ENCODE peak calls at places on chromosomes 3 and 15, in seven cellular contexts. P is A549, S is GM12878, Z is IMR-90, G is HepG2, Y is K562, K is HCT116. N is an unnamed sample.

GRCh38 chr3:52440249-52440551 is 4.7 kb downstream of the SEMA3G start:
- DNase-seq in P (no peak), S (no peak), Z (no peak), G (no peak), Y (no peak), K (no peak), N (no peak)

GRCh38 chr3:151404316-151404715 is 19.8 kb upstream of the P2RY12 start:
- DNase-seq in P (no peak), S (no peak), Z (peak), G (no peak), Y (no peak), K (no peak), N (no peak)

GRCh38 chr3:13613343-13614190 is 64.6 kb downstream of the FBLN2 start:
- DNase-seq in P (no peak), S (no peak), Z (no peak), G (no peak), Y (no peak), K (no peak), N (no peak)

GRCh38 chr15:35181538-35181937 is 96.4 kb upstream of the NANOGP8 start:
- DNase-seq in P (peak), S (peak), Z (peak), G (no peak), Y (no peak), K (peak), N (no peak)

GRCh38 chr15:71312194-71312708 is 197.0 kb downstream of the THSD4 start:
- DNase-seq in P (no peak), S (no peak), Z (no peak), G (no peak), Y (no peak), K (no peak), N (no peak)

GRCh38 chr3:61559108-61559731 is 2.2 kb upstream of the PTPRG start:
- DNase-seq in P (no peak), S (no peak), Z (no peak), G (no peak), Y (no peak), K (no peak), N (no peak)

GRCh38 chr3:126997455-126998038 is 14.6 kb downstream of the PLXNA1 start:
- DNase-seq in P (no peak), S (no peak), Z (no peak), G (no peak), Y (no peak), K (no peak), N (no peak)

GRCh38 chr15:64566629-64567427 is 106.5 kb downstream of the ZNF609 start:
- DNase-seq in P (no peak), S (no peak), Z (no peak), G (no peak), Y (peak), K (no peak), N (no peak)

GRCh38 chr3:158085358-158085757 is 20.9 kb downstream of the SHOX2 start:
- DNase-seq in P (no peak), S (no peak), Z (no peak), G (no peak), Y (no peak), K (no peak), N (no peak)

GRCh38 chr3:149224736-149225594 is 3.3 kb upstream of the CP start:
- DNase-seq in P (peak), S (peak), Z (peak), G (peak), Y (no peak), K (no peak), N (no peak)

GRCh38 chr15:20352241-20353200 is 189.1 kb downstream of the GOLGA6L6 start:
- DNase-seq in P (no peak), S (no peak), Z (no peak), G (no peak), Y (no peak), K (no peak), N (no peak)

GRCh38 chr15:77083381-77084160 is 12.7 kb upstream of the TSPAN3 start:
- DNase-seq in P (peak), S (peak), Z (peak), G (peak), Y (no peak), K (no peak), N (peak)

GRCh38 chr3:24396338-24396737 is 98.3 kb downstream of the THRB start:
- DNase-seq in P (no peak), S (no peak), Z (no peak), G (no peak), Y (no peak), K (no peak), N (no peak)

GRCh38 chr3:192038726-192039125 is 577.8 kb downstream of the PYDC2 start:
- DNase-seq in P (peak), S (no peak), Z (no peak), G (no peak), Y (no peak), K (no peak), N (no peak)

GRCh38 chr3:64387688-64388087 is 162.4 kb upstream of the PRICKLE2 start:
- DNase-seq in P (no peak), S (no peak), Z (no peak), G (no peak), Y (no peak), K (no peak), N (no peak)

GRCh38 chr3:38349684-38350359 is 3.2 kb downstream of the XYLB start:
- DNase-seq in P (no peak), S (no peak), Z (peak), G (no peak), Y (no peak), K (no peak), N (no peak)

GRCh38 chr15:33008284-33009011 is 186.1 kb downstream of the FMN1 start:
- DNase-seq in P (no peak), S (no peak), Z (peak), G (no peak), Y (no peak), K (no peak), N (no peak)

GRCh38 chr15:91921188-91921820 is 67.8 kb downstream of the SLCO3A1 start:
- DNase-seq in P (peak), S (no peak), Z (peak), G (no peak), Y (no peak), K (no peak), N (no peak)

GRCh38 chr15:84752700-84753099 is 4.3 kb downstream of the ZNF592 start:
- DNase-seq in P (no peak), S (no peak), Z (peak), G (peak), Y (no peak), K (no peak), N (no peak)

GRCh38 chr15:49038382-49038781 is 7.9 kb downstream of the SECISBP2L start:
- DNase-seq in P (no peak), S (no peak), Z (no peak), G (no peak), Y (no peak), K (no peak), N (no peak)

GRCh38 chr3:183468424-183468823 is 40.0 kb upstream of the MCF2L2 start:
- DNase-seq in P (no peak), S (no peak), Z (no peak), G (no peak), Y (no peak), K (no peak), N (no peak)

GRCh38 chr15:67210555-67211168 is 43.8 kb downstream of the AAGAB start:
- DNase-seq in P (no peak), S (no peak), Z (no peak), G (no peak), Y (no peak), K (no peak), N (no peak)

GRCh38 chr15:47727137-47727536 is 9.8 kb downstream of the SEMA6D start:
- DNase-seq in P (no peak), S (no peak), Z (no peak), G (no peak), Y (no peak), K (no peak), N (no peak)

GRCh38 chr15:47731230-47731629 is 13.9 kb downstream of the SEMA6D start:
- DNase-seq in P (no peak), S (no peak), Z (no peak), G (no peak), Y (no peak), K (no peak), N (no peak)

GRCh38 chr15:47726399-47726823 is 9.1 kb downstream of the SEMA6D start:
- DNase-seq in P (no peak), S (no peak), Z (peak), G (no peak), Y (no peak), K (no peak), N (no peak)

GRCh38 chr15:47727676-47728075 is 10.4 kb downstream of the SEMA6D start:
- DNase-seq in P (no peak), S (no peak), Z (peak), G (no peak), Y (no peak), K (no peak), N (no peak)

GRCh38 chr15:47728886-47729285 is 11.6 kb downstream of the SEMA6D start:
- DNase-seq in P (no peak), S (no peak), Z (no peak), G (no peak), Y (no peak), K (no peak), N (no peak)
- TF ChIP-seq CEBPB in P (no peak), S (no peak), Z (no peak), G (no peak), Y (no peak), K (no peak), N (no peak)

GRCh38 chr3:46915297-46915822 is 37.8 kb downstream of the PTH1R start:
- DNase-seq in P (no peak), S (no peak), Z (no peak), G (no peak), Y (no peak), K (no peak), N (no peak)
- TF ChIP-seq CEBPB in P (no peak), S (no peak), Z (no peak), G (peak), Y (no peak), K (no peak), N (no peak)

GRCh38 chr15:22867886-22868285 is 29.4 kb downstream of the NIPA2 start:
- DNase-seq in P (no peak), S (no peak), Z (no peak), G (no peak), Y (no peak), K (no peak), N (no peak)

GRCh38 chr15:22868928-22869327 is 30.5 kb downstream of the NIPA2 start:
- DNase-seq in P (no peak), S (no peak), Z (no peak), G (no peak), Y (no peak), K (no peak), N (no peak)

GRCh38 chr15:22868495-22868894 is 30.0 kb downstream of the NIPA2 start:
- DNase-seq in P (no peak), S (no peak), Z (no peak), G (no peak), Y (no peak), K (no peak), N (no peak)

GRCh38 chr15:22863356-22863755 is 24.9 kb downstream of the NIPA2 start:
- DNase-seq in P (no peak), S (no peak), Z (no peak), G (no peak), Y (no peak), K (no peak), N (no peak)

DNA sequence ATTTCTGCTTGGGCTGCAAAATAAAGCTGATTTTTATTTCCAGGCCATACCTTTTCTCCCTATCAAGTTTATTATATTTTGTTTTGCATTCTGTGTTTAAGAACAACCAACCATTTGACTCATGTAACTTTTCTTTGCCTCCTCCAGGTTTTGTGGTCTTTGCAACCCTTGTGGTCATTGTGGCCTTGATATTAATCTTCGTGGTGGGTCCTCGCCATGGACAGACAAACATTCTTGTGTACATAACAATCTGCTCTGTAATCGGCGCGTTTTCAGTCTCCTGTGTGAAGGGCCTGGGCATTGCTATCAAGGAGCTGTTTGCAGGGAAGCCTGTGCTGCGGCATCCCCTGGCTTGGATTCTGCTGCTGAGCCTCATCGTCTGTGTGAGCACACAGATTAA is 27.6 kb downstream of the NIPA2 start:
- DNase-seq in P (no peak), S (no peak), Z (peak), G (no peak), Y (no peak), K (no peak), N (no peak)
- TF ChIP-seq CEBPB in P (no peak), S (no peak), Z (no peak), G (no peak), Y (no peak), K (no peak), N (no peak)

GRCh38 chr3:97815149-97815917 is 6.5 kb upstream of the CRYBG3 start:
- DNase-seq in P (no peak), S (no peak), Z (peak), G (no peak), Y (no peak), K (no peak), N (no peak)
- TF ChIP-seq CEBPB in P (no peak), S (no peak), Z (no peak), G (no peak), Y (no peak), K (no peak), N (no peak)

GRCh38 chr15:89167267-89168176 is 53.9 kb downstream of the RLBP1 start:
- DNase-seq in P (peak), S (peak), Z (peak), G (peak), Y (peak), K (peak), N (no peak)
- TF ChIP-seq CEBPB in P (no peak), S (peak), Z (no peak), G (no peak), Y (no peak), K (no peak), N (no peak)

N was measured in H1.